ENCODE peak calls at places on chromosomes 11 and 22, in eight cellular contexts. G, R, A, P, K, C, U and N are unnamed samples.

GRCh38 chr11:38156495-38157146 is 1558.6 kb upstream of the RAG2 start:
- DNase-seq in A (no peak), R (no peak), U (no peak), C (no peak), G (no peak), K (no peak), P (no peak), N (no peak)

GRCh38 chr11:5196731-5197130 is 3.8 kb downstream of the OR51V1 start:
- DNase-seq in A (no peak), C (peak), R (no peak), K (no peak), P (no peak), U (no peak), G (no peak), N (no peak)

GRCh38 chr22:41526802-41527799 is 17.2 kb downstream of the POLR3H start:
- DNase-seq in U (no peak), K (peak), C (peak), G (peak), R (no peak), A (peak), P (peak), N (no peak)

GRCh38 chr22:46613606-46613997 is 6.6 kb upstream of the GRAMD4 start:
- DNase-seq in U (no peak), G (no peak), K (no peak), R (peak), C (no peak), P (peak), A (peak), N (no peak)

GRCh38 chr22:31627223-31627731 is 34.7 kb downstream of the PISD start:
- DNase-seq in G (peak), U (no peak), C (no peak), P (no peak), R (peak), K (no peak), A (no peak), N (no peak)

GRCh38 chr11:133560467-133560866 is 28.2 kb upstream of the OPCML start:
- DNase-seq in K (no peak), R (no peak), C (no peak), A (no peak), G (no peak), U (no peak), P (no peak), N (no peak)

GRCh38 chr11:17930544-17931144 is 82.2 kb downstream of the SERGEF start:
- DNase-seq in U (no peak), G (no peak), A (no peak), C (peak), K (no peak), R (no peak), P (no peak), N (no peak)

GRCh38 chr11:44409558-44410236 is 99.8 kb upstream of the ALX4 start:
- DNase-seq in R (no peak), P (no peak), A (no peak), K (no peak), C (no peak), U (no peak), G (no peak), N (no peak)

GRCh38 chr22:34950480-34950879 is 115.5 kb upstream of the ISX start:
- DNase-seq in G (no peak), A (no peak), K (no peak), P (no peak), U (no peak), C (peak), R (no peak), N (no peak)

GRCh38 chr11:131809203-131809948 is 439.0 kb downstream of the NTM start:
- DNase-seq in U (no peak), R (no peak), C (no peak), G (no peak), K (no peak), P (no peak), A (no peak), N (no peak)

GRCh38 chr11:122215244-122215992 is 99.4 kb upstream of the BLID start:
- DNase-seq in K (peak), P (peak), R (peak), U (no peak), C (peak), G (peak), A (peak), N (peak)

GRCh38 chr11:126341760-126342161 is 13.7 kb upstream of the ST3GAL4 start:
- DNase-seq in G (no peak), C (no peak), K (no peak), R (peak), U (no peak), A (no peak), P (no peak), N (no peak)

GRCh38 chr22:28283025-28283654 is 364.1 kb upstream of the PITPNB start:
- DNase-seq in U (no peak), A (no peak), K (no peak), C (no peak), G (no peak), P (no peak), R (peak), N (no peak)

GRCh38 chr22:36467946-36468345 is 13.5 kb downstream of the TXN2 start:
- DNase-seq in R (peak), U (no peak), G (no peak), A (no peak), P (no peak), K (no peak), C (no peak), N (peak)

GRCh38 chr11:2376751-2377451 is at the start of gene CD81:
- DNase-seq in C (no peak), R (no peak), A (no peak), P (peak), U (no peak), G (peak), K (peak), N (no peak)

GRCh38 chr11:86947541-86947940 is 7.7 kb downstream of the FZD4 start:
- DNase-seq in P (no peak), R (peak), C (no peak), G (no peak), A (no peak), K (no peak), U (no peak), N (no peak)

GRCh38 chr11:64353101-64353738 is 5.7 kb upstream of the RPS6KA4 start:
- DNase-seq in U (no peak), K (peak), A (no peak), P (no peak), C (no peak), R (no peak), G (no peak), N (no peak)

GRCh38 chr11:134792044-134792443 is 380.0 kb upstream of the B3GAT1 start:
- DNase-seq in A (no peak), P (no peak), K (no peak), C (no peak), G (peak), R (no peak), U (no peak), N (no peak)

GRCh38 chr11:74024630-74025029 is 15.7 kb upstream of the UCP3 start:
- DNase-seq in C (no peak), G (no peak), A (peak), P (no peak), R (peak), K (no peak), U (no peak), N (no peak)

GRCh38 chr11:65903068-65903481 is 2.9 kb upstream of the FOSL1 start:
- DNase-seq in U (peak), A (no peak), K (no peak), G (no peak), P (no peak), R (no peak), C (peak), N (peak)

GRCh38 chr11:36509265-36509664 is 807 bp downstream of the TRAF6 start:
- DNase-seq in G (peak), K (no peak), A (no peak), U (no peak), P (no peak), C (peak), R (peak), N (no peak)

GRCh38 chr11:111765984-111766833 is at the start of gene PPP2R1B:
- DNase-seq in U (peak), K (peak), A (peak), R (peak), C (peak), P (peak), G (peak), N (peak)

GRCh38 chr22:42222140-42222539 is 48.3 kb downstream of the TCF20 start:
- DNase-seq in U (no peak), A (no peak), K (no peak), P (no peak), G (no peak), R (no peak), C (no peak), N (no peak)

GRCh38 chr11:42065199-42065598 is 605.7 kb upstream of the LRRC4C start:
- DNase-seq in U (no peak), K (no peak), R (no peak), C (no peak), G (no peak), P (no peak), A (no peak), N (no peak)

GRCh38 chr11:33377100-33377851 is 120.1 kb downstream of the HIPK3 start:
- DNase-seq in G (no peak), C (no peak), P (no peak), A (no peak), R (peak), K (no peak), U (no peak), N (no peak)

DNA sequence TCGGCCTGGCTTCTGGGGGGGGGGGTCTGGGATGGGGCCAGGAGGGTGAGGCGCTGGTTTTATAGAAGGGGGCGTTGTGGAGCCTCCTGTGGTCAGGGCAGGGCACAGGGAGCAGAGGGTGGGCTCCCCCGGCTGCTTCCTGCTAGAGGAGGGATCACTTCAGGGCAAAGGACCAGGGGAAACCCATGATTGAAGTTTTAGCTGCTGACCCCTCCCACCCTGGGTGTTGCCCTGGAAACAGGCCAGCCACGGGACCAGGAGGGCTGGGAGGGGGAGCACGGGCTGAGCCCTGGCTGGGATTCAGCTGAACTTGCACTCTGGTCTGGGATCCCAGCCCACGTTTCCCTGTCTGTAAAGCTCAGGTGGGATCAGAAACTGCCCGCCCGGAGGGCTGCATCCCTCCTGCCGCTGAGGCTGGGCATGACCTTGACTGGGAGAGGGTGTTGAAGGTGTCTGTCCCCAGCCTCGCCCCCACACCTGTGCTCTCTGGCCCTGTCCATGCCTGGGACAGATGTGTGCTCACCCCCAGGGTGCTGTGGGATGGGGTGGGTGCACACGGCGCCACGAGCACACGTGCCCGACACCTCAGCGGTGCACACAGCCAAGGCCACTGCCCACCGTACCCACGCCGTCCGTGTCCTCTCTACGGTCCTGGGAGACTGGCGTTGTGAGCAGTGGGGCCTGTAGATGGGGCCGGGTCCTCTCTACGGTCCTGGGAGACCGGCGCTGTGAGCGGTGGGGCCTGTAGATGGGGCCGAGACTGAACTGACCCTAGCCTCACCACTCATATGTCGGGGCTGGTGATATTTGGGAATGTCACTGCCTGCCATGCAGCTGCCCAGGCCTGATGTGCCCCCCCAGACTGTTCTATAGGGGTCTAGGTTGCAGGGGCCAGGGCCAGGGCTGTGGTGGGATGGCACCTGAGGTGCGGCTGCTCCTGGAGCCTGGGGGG is 2.3 kb downstream of the TSPAN4 start:
- DNase-seq in G (peak), K (peak), A (peak), C (peak), R (peak), U (no peak), P (no peak), N (no peak)
- TF ChIP-seq POLR2AphosphoS5 in G (no peak), K (no peak), A (peak), C (no peak), R (no peak), U (peak), P (no peak), N (no peak)

GRCh38 chr11:46333129-46333947 is 13.9 kb upstream of the DGKZ start:
- DNase-seq in P (no peak), K (no peak), U (no peak), R (no peak), A (no peak), C (peak), G (peak), N (no peak)

GRCh38 chr11:46331653-46331984 is 15.6 kb upstream of the DGKZ start:
- DNase-seq in K (no peak), C (no peak), R (no peak), G (no peak), U (no peak), A (no peak), P (no peak), N (no peak)

GRCh38 chr11:46332093-46332567 is 15.1 kb upstream of the DGKZ start:
- DNase-seq in G (no peak), P (no peak), R (no peak), K (no peak), U (no peak), A (no peak), C (no peak), N (no peak)

GRCh38 chr11:46334211-46334610 is 13.1 kb upstream of the DGKZ start:
- DNase-seq in G (no peak), C (no peak), U (no peak), R (no peak), A (no peak), P (no peak), K (no peak), N (no peak)

GRCh38 chr11:46332568-46333128 is 14.6 kb upstream of the DGKZ start:
- DNase-seq in A (no peak), R (no peak), U (no peak), P (no peak), K (peak), C (peak), G (peak), N (no peak)
- TF ChIP-seq POLR2AphosphoS5 in A (no peak), R (no peak), U (no peak), P (no peak), K (no peak), C (no peak), G (no peak), N (no peak)

DNA sequence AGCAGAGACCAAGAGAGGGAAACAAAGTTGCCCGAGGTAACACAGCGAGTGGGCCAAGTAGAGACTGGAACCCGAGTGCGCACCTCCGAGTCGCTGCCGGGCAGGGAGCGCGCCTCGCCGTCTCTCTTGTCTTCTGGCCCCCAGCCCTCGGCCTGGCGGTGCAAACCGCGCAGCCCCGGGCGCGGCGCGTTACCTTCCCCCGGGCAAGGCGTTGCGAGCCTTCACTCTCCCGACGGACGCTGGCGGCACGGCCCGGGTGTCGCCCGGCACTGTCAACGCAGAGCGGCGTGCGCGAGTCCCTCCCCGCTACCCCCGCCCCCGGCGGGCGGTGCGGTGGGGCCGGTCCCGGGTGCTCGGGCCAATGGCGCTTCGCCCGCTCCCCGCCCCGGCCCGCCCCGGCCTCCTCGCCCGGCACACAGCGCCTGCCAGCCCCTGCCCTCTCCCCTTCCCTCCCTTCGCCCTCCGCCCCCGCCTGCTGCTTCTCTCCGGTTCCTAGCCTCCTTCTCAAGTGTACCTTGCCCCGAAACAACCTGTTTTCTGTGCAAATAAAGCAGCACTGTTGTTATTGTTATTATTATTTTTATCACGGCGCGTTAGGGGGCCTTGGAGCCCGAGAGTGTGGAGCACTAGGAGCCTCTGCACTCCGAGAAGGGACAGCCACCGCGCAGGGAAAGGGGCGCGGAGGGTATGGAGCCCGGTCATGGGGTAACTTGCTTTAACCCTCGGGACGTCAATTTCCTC is at the start of gene SYTL2:
- DNase-seq in C (peak), U (no peak), G (peak), K (peak), P (peak), R (peak), A (peak), N (no peak)
- TF ChIP-seq POLR2AphosphoS5 in C (peak), U (peak), G (peak), K (peak), P (no peak), R (peak), A (peak), N (peak)

GRCh38 chr22:21651521-21652009 is 9.5 kb downstream of the SDF2L1 start:
- DNase-seq in C (no peak), U (no peak), R (no peak), G (peak), A (no peak), P (no peak), K (no peak), N (no peak)

GRCh38 chr22:21652547-21653545 is 10.7 kb downstream of the SDF2L1 start:
- DNase-seq in K (peak), G (no peak), R (no peak), U (no peak), P (no peak), A (no peak), C (peak), N (no peak)

GRCh38 chr22:21650280-21650679 is 8.2 kb downstream of the SDF2L1 start:
- DNase-seq in K (no peak), P (no peak), R (no peak), G (no peak), A (no peak), C (no peak), U (no peak), N (no peak)

GRCh38 chr22:21650823-21651520 is 8.9 kb downstream of the SDF2L1 start:
- DNase-seq in U (no peak), G (no peak), C (peak), P (no peak), A (no peak), K (no peak), R (no peak), N (no peak)

DNA sequence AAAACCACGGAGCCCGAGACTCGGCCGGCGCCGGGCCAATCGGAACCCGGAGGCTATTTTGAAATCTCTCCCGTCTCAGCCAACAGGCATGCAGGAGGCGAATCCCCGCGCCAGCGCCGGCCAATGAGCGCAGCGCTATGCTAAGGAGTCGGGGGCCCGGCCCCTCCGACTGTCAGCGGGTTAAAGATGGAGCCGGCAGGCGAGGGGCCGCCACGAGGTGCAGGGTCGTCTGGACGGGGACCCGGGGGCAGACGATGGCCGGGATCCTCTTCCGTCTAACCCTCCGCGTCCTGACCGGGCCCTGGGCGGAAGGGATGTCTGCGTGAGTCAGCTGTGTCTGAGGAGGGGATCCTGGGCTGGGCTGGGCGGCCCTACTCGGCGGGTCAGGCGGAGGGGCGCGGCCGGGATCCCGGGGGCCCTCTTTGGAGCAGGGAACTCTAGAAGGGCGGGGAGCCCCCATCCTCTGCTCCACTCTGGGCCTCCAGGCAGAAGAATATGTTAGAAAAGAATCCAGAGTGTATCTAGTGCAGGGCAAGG is 10.0 kb downstream of the SDF2L1 start:
- DNase-seq in K (peak), C (peak), G (peak), A (peak), U (no peak), P (peak), R (peak), N (peak)
- TF ChIP-seq POLR2AphosphoS5 in K (no peak), C (peak), G (peak), A (no peak), U (no peak), P (peak), R (peak), N (peak)

DNA sequence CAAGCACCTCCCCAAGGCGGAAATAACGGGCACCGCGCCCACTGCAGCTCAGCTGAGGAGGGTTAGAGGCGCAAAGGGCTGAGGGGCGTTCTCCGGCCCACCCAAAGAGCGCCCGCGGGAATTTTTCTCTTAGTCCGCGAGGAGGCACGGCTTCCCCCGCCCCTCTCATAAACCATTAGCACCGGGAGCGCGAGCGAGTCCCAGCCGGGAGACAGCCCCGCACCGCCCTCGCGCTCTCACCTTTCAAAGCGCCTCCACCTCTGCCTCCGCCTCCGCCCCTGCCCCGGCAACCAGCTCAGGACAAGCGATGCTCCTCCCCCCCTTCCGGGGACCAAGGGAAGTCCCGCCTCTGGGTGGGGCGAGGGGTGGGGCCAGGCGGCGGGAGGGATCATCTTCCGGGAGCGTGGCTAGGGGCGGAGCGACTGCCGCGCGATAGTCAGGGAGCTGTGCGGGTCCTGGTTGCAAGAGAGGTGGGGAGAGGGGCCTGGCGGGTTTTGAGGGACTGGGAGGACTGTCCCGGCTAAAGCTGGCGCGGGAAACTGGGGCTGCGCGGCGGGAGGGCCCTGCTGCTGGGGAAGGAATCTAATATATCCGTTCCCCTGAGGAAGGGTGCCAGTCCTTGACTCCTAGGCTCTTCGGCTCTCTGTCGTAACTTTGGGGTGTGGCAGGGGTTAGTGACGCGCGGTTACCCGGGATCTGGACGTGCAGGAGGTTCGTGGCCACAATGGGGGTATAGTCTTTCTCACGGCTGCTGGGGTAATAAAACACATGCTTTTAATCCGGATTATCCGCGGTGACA is at the start of the genes CCDC82 and JRKL:
- DNase-seq in R (peak), P (peak), U (peak), K (peak), G (peak), A (peak), C (peak), N (peak)
- TF ChIP-seq POLR2AphosphoS5 in R (peak), P (peak), U (peak), K (peak), G (peak), A (peak), C (peak), N (peak)

DNA sequence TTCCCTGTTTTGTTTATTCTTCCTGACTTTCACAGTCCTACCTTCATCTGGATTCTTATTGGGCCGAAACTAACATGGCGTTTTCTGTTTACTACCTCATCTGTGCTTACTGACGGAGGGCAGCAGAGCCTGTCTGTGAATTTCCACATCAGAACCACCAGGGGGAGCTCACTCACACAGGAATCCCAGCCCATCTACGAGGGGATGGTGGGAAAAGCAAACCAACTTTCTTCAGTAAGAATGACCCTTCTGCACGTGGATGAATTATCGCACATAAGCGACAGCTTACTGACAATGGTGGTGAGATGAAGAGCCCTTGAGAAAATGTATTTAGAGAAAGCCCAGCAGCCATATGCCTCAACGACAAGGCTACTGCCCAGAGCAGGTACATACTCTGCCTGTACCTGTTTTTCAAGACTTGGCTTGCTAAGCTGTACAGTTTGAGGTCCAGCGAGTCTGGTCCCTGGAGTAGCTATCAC is 42.5 kb downstream of the LARGE2 start:
- DNase-seq in P (peak), C (peak), K (peak), G (peak), A (peak), U (peak), R (peak), N (peak)
- TF ChIP-seq POLR2AphosphoS5 in P (no peak), C (no peak), K (no peak), G (no peak), A (no peak), U (no peak), R (no peak), N (no peak)